ENCODE peak calls at places on chromosomes 16 and 17, in four cellular contexts. K is breast epithelium, G is H1, F is suprapubic skin. W is an unnamed sample.

GRCh38 chr16:75532791-75533190 is 3.1 kb downstream of the CHST5 start:
- DNase-seq in K (no peak), G (no peak), F (no peak), W (no peak)

GRCh38 chr17:32297860-32298259 is 32.2 kb downstream of the RHBDL3 start:
- DNase-seq in K (no peak), G (no peak), F (no peak), W (no peak)

GRCh38 chr17:62778990-62779681 is 29.0 kb downstream of the MARCHF10 start:
- DNase-seq in K (peak; percentile 65), G (no peak), F (peak; percentile 69), W (no peak)

GRCh38 chr16:3246002-3246401 is 10.4 kb downstream of the MEFV start:
- DNase-seq in K (no peak), G (no peak), F (no peak), W (no peak)

GRCh38 chr17:36920032-36921000 is 17.0 kb upstream of the LHX1 start:
- DNase-seq in K (no peak), G (no peak), F (no peak), W (no peak)

GRCh38 chr17:19296786-19297778 is 59.9 kb downstream of the EPN2 start:
- DNase-seq in K (no peak), G (no peak), F (no peak), W (no peak)

GRCh38 chr17:48143629-48144028 is 36.1 kb downstream of the SNX11 start:
- DNase-seq in K (no peak), G (no peak), F (no peak), W (no peak)

GRCh38 chr17:4771519-4772234 is at the start of gene TM4SF5:
- DNase-seq in K (no peak), G (no peak), F (no peak), W (no peak)

GRCh38 chr16:88781140-88782077 is 3.6 kb downstream of the PIEZO1 start:
- DNase-seq in K (no peak), G (no peak), F (no peak), W (no peak)

GRCh38 chr16:65118866-65119265 is 3.0 kb downstream of the CDH11 start:
- DNase-seq in K (no peak), G (no peak), F (no peak), W (peak; percentile 80)

GRCh38 chr16:3066440-3066748 is 954 bp downstream of the IL32 start:
- DNase-seq in K (no peak), G (no peak), F (no peak), W (no peak)

GRCh38 chr17:48995871-48996695 is 1.1 kb upstream of the IGF2BP1 start:
- DNase-seq in K (no peak), G (peak; percentile 89), F (peak; percentile 65), W (peak; percentile 84)

GRCh38 chr16:7304257-7304656 is 28.4 kb upstream of the RBFOX1 start:
- DNase-seq in K (no peak), G (no peak), F (no peak), W (no peak)

GRCh38 chr17:37813753-37814152 is 68.9 kb upstream of the HNF1B start:
- DNase-seq in K (no peak), G (no peak), F (no peak), W (no peak)

GRCh38 chr16:89723279-89724250 is 2.2 kb downstream of the ZNF276 start:
- DNase-seq in K (no peak), G (no peak), F (no peak), W (no peak)

GRCh38 chr17:79306688-79307323 is 232.2 kb downstream of the ENGASE start:
- DNase-seq in K (no peak), G (no peak), F (no peak), W (no peak)

GRCh38 chr17:81066072-81066471 is 31.1 kb downstream of the BAIAP2 start:
- DNase-seq in K (no peak), G (no peak), F (no peak), W (no peak)

GRCh38 chr17:81426676-81427445 is 31.6 kb downstream of the BAHCC1 start:
- DNase-seq in K (no peak), G (no peak), F (no peak), W (no peak)

GRCh38 chr17:8192070-8192815 is 2.3 kb upstream of the BORCS6 start:
- DNase-seq in K (peak; percentile 74), G (no peak), F (peak; percentile 90), W (peak; percentile 97)

GRCh38 chr16:56670640-56670934 is 973 bp downstream of the MT1H start:
- DNase-seq in K (no peak), G (no peak), F (no peak), W (no peak)

GRCh38 chr17:73633736-73634135 is 10.5 kb downstream of the SDK2 start:
- DNase-seq in K (no peak), G (no peak), F (no peak), W (no peak)

GRCh38 chr16:78105517-78105916 is 6.1 kb downstream of the WWOX start:
- DNase-seq in K (no peak), G (no peak), F (no peak), W (no peak)

GRCh38 chr16:83906690-83907089 is 7.8 kb downstream of the MLYCD start:
- DNase-seq in K (no peak), G (no peak), F (no peak), W (no peak)

GRCh38 chr16:46747777-46748651 is at the start of gene MYLK3:
- DNase-seq in K (no peak), G (peak; percentile 38), F (no peak), W (no peak)

GRCh38 chr16:68985268-68985667 is 120.2 kb upstream of the HAS3 start:
- DNase-seq in K (no peak), G (no peak), F (no peak), W (peak; percentile 45)

GRCh38 chr17:1484586-1485310 is 7.7 kb downstream of the MYO1C start:
- DNase-seq in K (peak; percentile 66), G (no peak), F (no peak), W (no peak)

GRCh38 chr16:23359092-23359760 is 57.1 kb downstream of the SCNN1B start:
- DNase-seq in K (no peak), G (no peak), F (no peak), W (no peak)

GRCh38 chr16:88282221-88283041 is 100.3 kb upstream of the ZNF469 start:
- DNase-seq in K (no peak), G (no peak), F (no peak), W (no peak)

GRCh38 chr17:82342361-82343079 is 9.0 kb upstream of the SECTM1 start:
- DNase-seq in K (no peak), G (no peak), F (no peak), W (no peak)

GRCh38 chr17:6711681-6712057 is 1.5 kb downstream of the SLC13A5 start:
- DNase-seq in K (no peak), G (no peak), F (no peak), W (no peak)

GRCh38 chr17:20206591-20206990 is 197.4 kb downstream of the SPECC1 start:
- DNase-seq in K (no peak), G (no peak), F (no peak), W (no peak)

DNA sequence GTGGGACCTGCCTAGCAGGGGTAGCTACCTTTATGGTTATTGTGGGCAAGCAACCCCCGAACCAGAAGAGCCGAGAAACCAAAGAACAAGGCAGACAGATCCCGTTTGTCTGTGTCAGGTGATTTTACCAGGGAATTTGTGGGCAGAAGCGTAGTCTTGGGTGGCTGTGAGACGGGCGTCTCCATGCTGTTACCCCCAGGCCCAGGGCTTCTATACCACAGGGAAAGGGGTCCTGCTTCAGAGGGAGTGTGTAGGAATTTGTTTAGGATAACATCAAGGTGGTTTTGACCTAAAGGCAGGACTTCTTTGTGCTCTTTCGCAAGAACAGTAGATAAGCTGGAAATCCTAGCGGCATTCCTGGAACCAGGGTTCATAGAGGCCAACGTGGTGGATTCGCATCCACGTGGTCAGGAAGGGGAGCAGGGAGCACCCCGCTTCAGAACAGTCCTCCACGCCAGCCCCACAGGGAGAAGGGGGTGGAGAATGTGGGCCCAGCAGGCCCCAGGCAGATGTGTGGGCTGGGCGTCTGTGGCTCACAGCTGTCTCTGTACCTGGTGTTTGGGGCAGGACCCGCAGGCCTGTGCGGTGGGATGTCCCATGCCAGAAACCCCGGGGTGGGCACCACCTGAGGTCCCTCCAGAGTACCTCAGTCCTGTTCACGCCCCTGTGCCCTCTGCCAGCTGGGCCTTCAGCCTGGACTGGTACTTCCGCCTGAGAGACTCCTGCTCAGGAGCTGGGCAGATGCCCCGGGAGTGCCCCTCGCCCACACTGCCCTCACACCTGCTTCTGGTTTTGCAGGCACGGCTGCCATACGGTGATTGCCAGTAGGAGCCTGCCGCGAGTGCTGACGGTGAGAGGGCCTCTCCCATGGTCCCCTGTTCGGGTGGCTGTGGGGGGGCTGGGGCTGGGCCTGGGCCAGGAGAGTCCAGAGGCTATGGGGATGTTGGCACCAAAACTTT is 4.1 kb downstream of the DECR2 start:
- DNase-seq in K (no peak), G (no peak), F (no peak), W (no peak)
- H3K4me1 ChIP-seq in K (no peaks in the 10 kb centered on the region), G (no peaks in the 10 kb centered on the region), F (peaks cover 10% of the 10 kb centered on the region), W (peaks cover 6% of the 10 kb centered on the region)

DNA sequence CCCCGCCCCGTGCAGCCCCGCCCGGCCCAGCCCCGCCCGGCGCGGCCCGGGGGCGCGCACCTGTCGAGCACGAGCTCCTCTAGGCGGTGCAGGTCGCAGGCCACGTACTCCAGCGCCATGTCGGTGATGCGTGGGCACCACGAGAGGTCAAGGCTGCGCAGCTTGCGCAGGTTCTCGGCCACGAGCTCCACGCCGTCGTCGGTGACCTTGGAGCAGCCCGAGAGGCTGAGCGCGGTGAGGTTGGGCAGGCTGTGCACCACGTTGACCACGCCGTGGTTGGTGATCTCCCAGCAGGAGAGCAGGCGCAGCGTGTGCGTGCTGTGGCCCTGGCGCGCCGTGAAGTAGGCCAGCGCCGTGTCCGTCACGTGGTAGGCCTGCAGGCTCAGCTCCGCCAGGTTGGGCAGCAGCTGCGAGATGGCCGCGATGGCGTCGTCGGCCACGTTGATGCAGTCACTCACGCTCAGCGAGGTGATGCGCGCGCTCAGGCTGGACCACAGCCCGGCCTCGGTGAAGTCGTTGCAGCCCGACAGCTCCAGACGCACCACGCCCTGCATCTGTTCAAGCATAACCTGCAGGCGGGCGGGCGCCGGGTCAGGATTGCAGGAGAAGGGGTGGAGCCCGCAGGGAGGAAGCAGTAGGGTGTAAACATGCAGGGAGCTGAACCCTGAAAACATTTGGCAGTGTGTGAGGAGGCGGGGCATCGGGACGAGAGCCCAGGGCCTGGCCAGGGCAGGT is 5.3 kb upstream of the WDR24 start:
- DNase-seq in K (peak; percentile 74), G (no peak), F (no peak), W (no peak)
- TF ChIP-seq POLR2AphosphoS5 in K (no peak), G (no peak), F (peak; percentile 16), W (no peak)

GRCh38 chr16:726188-726437 is 130 bp downstream of the CCDC78 start:
- DNase-seq in K (no peak), G (no peak), F (no peak), W (no peak)

GRCh38 chr16:726438-727290 is at the start of the genes CCDC78 and HAGHL:
- DNase-seq in K (no peak), G (no peak), F (no peak), W (no peak)

GRCh38 chr16:728131-728889 is 1.4 kb downstream of the HAGHL start:
- DNase-seq in K (no peak), G (no peak), F (no peak), W (no peak)

GRCh38 chr16:728890-729744 is 2.2 kb downstream of the HAGHL start:
- DNase-seq in K (no peak), G (no peak), F (no peak), W (no peak)

GRCh38 chr16:727291-727977 is 528 bp downstream of the HAGHL start:
- DNase-seq in K (no peak), G (no peak), F (no peak), W (no peak)
- TF ChIP-seq POLR2A in K (no peak), G (no peak), F (no peak), W (peak; percentile 22)

DNA sequence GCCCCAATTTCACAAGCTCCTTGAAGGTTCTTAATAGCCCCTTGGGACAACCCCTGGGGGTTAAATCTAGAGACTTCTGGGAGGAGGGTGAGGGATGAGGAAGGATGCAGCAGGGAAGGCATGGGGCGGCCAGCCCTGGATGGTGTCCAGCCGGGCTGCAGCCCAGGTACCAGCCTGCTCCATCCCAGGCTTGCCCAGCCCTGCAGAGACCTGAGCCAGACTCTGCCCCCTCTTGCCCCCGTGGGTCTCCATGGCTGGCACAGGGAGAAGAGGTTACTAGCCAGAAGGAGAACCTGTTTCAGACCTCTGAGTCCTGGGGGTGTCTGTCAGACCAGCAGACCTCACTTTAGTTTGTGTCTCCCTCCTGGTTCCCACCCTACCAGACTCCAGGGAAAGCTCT is 8.5 kb downstream of the NHERF1 start:
- DNase-seq in K (no peak), G (no peak), F (no peak), W (no peak)
- H3K4me1 ChIP-seq in K (peaks cover 3% of the 10 kb centered on the region), G (peaks cover 32% of the 10 kb centered on the region), F (peaks cover 78% of the 10 kb centered on the region), W (peaks cover 55% of the 10 kb centered on the region)